ENCODE peak calls at places on chromosomes 7 and 10, in nine cellular contexts. W is activated effector memory CD4-positive, alpha-beta T cell treated with anti-CD3 and anti-CD28 coated beads, Interleukin-2, amount 50 U/mL, for 16 hours; Z is SJSA1; B is HEK293T; P is glomerular endothelial cell; G is Daoy; I is endothelial cell of umbilical vein; K is GM06990; Y is stimulated activated CD4-positive, alpha-beta T cell treated with anti-CD3 and anti-CD28 coated beads, Interleukin-15, amount 100 ng/mL, for 1 hour. U is an unnamed sample.

GRCh38 chr7:9407816-9408215 is 974.4 kb downstream of the NXPH1 start:
- DNase-seq in Z (no peak), Y (no peak), B (no peak), G (no peak), P (no peak), K (no peak), W (no peak), I (no peak), U (no peak)

GRCh38 chr7:155230169-155230593 is 67.5 kb upstream of the INSIG1 start:
- DNase-seq in B (no peak), G (peak), Y (no peak), P (no peak), Z (peak), I (no peak), W (no peak), K (no peak), U (peak)

GRCh38 chr7:123208793-123209192 is 9.0 kb upstream of the SLC13A1 start:
- DNase-seq in B (no peak), Z (no peak), I (peak), Y (no peak), W (no peak), K (no peak), G (no peak), P (no peak), U (no peak)

GRCh38 chr7:1746491-1746975 is 76.5 kb downstream of the ELFN1 start:
- DNase-seq in Y (no peak), P (no peak), K (no peak), Z (no peak), W (no peak), B (no peak), I (no peak), G (no peak), U (no peak)

GRCh38 chr10:28215930-28216329 is 86.9 kb downstream of the MPP7 start:
- DNase-seq in G (peak), B (no peak), K (no peak), W (no peak), I (no peak), P (no peak), Y (no peak), Z (no peak), U (no peak)

GRCh38 chr7:112571852-112572607 is 91.2 kb downstream of the LSMEM1 start:
- DNase-seq in Z (no peak), W (no peak), P (no peak), K (no peak), I (no peak), G (no peak), B (no peak), Y (no peak), U (no peak)

GRCh38 chr10:79488303-79488702 is 24.0 kb upstream of the EIF5AL1 start:
- DNase-seq in P (no peak), W (no peak), Z (peak), B (no peak), K (no peak), I (no peak), G (peak), Y (no peak), U (peak)

GRCh38 chr10:111175786-111176185 is 99.0 kb downstream of the ADRA2A start:
- DNase-seq in B (no peak), W (no peak), G (no peak), I (no peak), Z (no peak), Y (no peak), K (no peak), P (no peak), U (no peak)

GRCh38 chr10:49394933-49395740 is 752 bp downstream of the DRGX start:
- DNase-seq in I (no peak), G (no peak), W (no peak), B (no peak), K (no peak), P (no peak), Z (no peak), Y (no peak), U (peak)

U was measured in MG63.